ENCODE peak calls at places on chromosome 14, in eight cellular contexts. X is PC-9; O is SW480; Q is LNCaP clone FGC; J is astrocyte; K is HEK293T; B is GM13976; H is stimulated activated effector memory CD8-positive, alpha-beta T cell treated with anti-CD3 and anti-CD28 coated beads, Interleukin-12 subunit alpha, Interleukin-12 subunit beta, amount 100 ng/mL, for 72 hours. P is an unnamed sample.

GRCh38 chr14:31449971-31450610 is 7.2 kb downstream of the DTD2 start:
- DNase-seq in X (no peak), O (peak), Q (peak), J (peak), K (peak), B (peak), H (no peak), P (peak)

GRCh38 chr14:38073641-38074040 is 134.1 kb upstream of the SSTR1 start:
- DNase-seq in X (no peak), O (peak), Q (no peak), J (no peak), K (no peak), B (no peak), H (no peak), P (no peak)

GRCh38 chr14:50832935-50833607 is 2.1 kb upstream of the NIN start:
- DNase-seq in X (no peak), O (no peak), Q (no peak), J (no peak), K (no peak), B (no peak), H (no peak), P (no peak)

GRCh38 chr14:31243860-31244259 is 36.3 kb upstream of the HECTD1 start:
- DNase-seq in X (peak), O (peak), Q (no peak), J (no peak), K (no peak), B (no peak), H (no peak), P (no peak)

GRCh38 chr14:34363733-34364134 is 98.3 kb downstream of the SPTSSA start:
- DNase-seq in X (no peak), O (no peak), Q (no peak), J (peak), K (no peak), B (no peak), H (no peak), P (no peak)

GRCh38 chr14:103519043-103519836 is 3.4 kb downstream of the CKB start:
- DNase-seq in X (no peak), O (no peak), Q (no peak), J (no peak), K (no peak), B (no peak), H (no peak), P (peak)

GRCh38 chr14:74638066-74638465 is 26.0 kb upstream of the LTBP2 start:
- DNase-seq in X (no peak), O (no peak), Q (no peak), J (no peak), K (no peak), B (no peak), H (no peak), P (no peak)

GRCh38 chr14:55707365-55707804 is 127.4 kb downstream of the KTN1 start:
- DNase-seq in X (no peak), O (peak), Q (peak), J (peak), K (peak), B (no peak), H (no peak), P (no peak)

GRCh38 chr14:90500665-90501370 is 104.0 kb downstream of the CALM1 start:
- DNase-seq in X (no peak), O (peak), Q (no peak), J (no peak), K (no peak), B (no peak), H (no peak), P (no peak)

GRCh38 chr14:69285661-69286255 is 25.8 kb downstream of the GALNT16 start:
- DNase-seq in X (no peak), O (no peak), Q (no peak), J (no peak), K (no peak), B (no peak), H (no peak), P (no peak)

GRCh38 chr14:67887478-67887877 is 67.9 kb downstream of the RAD51B start:
- DNase-seq in X (no peak), O (no peak), Q (no peak), J (no peak), K (no peak), B (no peak), H (no peak), P (no peak)

GRCh38 chr14:64649383-64649998 is 54.7 kb upstream of the PLEKHG3 start:
- DNase-seq in X (no peak), O (no peak), Q (no peak), J (peak), K (no peak), B (no peak), H (no peak), P (no peak)

GRCh38 chr14:52235866-52236510 is 31.5 kb upstream of the PTGDR start:
- DNase-seq in X (no peak), O (no peak), Q (no peak), J (no peak), K (no peak), B (no peak), H (no peak), P (no peak)

GRCh38 chr14:104316723-104317499 is 178.5 kb downstream of the KIF26A start:
- DNase-seq in X (no peak), O (no peak), Q (no peak), J (no peak), K (no peak), B (no peak), H (no peak), P (no peak)

GRCh38 chr14:41521891-41522290 is 84.8 kb upstream of the LRFN5 start:
- DNase-seq in X (no peak), O (no peak), Q (peak), J (no peak), K (no peak), B (no peak), H (no peak), P (no peak)

GRCh38 chr14:87992349-87992719 is 648 bp downstream of the GALC start:
- DNase-seq in X (no peak), O (no peak), Q (no peak), J (no peak), K (no peak), B (no peak), H (no peak), P (peak)

GRCh38 chr14:102317564-102318248 is 1.8 kb upstream of the ZNF839 start:
- DNase-seq in X (peak), O (peak), Q (no peak), J (no peak), K (no peak), B (peak), H (no peak), P (no peak)

GRCh38 chr14:79378020-79378419 is 833.3 kb downstream of the DIO2 start:
- DNase-seq in X (no peak), O (no peak), Q (no peak), J (no peak), K (no peak), B (no peak), H (no peak), P (no peak)

GRCh38 chr14:102824832-102825231 is 47.6 kb downstream of the TRAF3 start:
- DNase-seq in X (no peak), O (no peak), Q (no peak), J (peak), K (no peak), B (no peak), H (no peak), P (peak)

GRCh38 chr14:49512147-49512551 is 74.0 kb downstream of the RPS29 start:
- DNase-seq in X (peak), O (peak), Q (no peak), J (peak), K (no peak), B (no peak), H (no peak), P (peak)

GRCh38 chr14:21092147-21093011 is 6.1 kb downstream of the ZNF219 start:
- DNase-seq in X (peak), O (no peak), Q (peak), J (no peak), K (peak), B (peak), H (peak), P (peak)

GRCh38 chr14:104393898-104394605 is 185.5 kb upstream of the C14orf180 start:
- DNase-seq in X (no peak), O (no peak), Q (no peak), J (no peak), K (no peak), B (peak), H (no peak), P (no peak)

GRCh38 chr14:88998027-88998426 is 173.6 kb downstream of the TTC8 start:
- DNase-seq in X (no peak), O (no peak), Q (no peak), J (no peak), K (no peak), B (no peak), H (no peak), P (no peak)

GRCh38 chr14:64623576-64624165 is 73.9 kb downstream of the PPP1R36 start:
- DNase-seq in X (no peak), O (no peak), Q (no peak), J (no peak), K (no peak), B (no peak), H (no peak), P (no peak)

GRCh38 chr14:73723799-73724621 is 9.8 kb upstream of the PNMA1 start:
- DNase-seq in X (peak), O (no peak), Q (peak), J (peak), K (no peak), B (no peak), H (no peak), P (peak)

GRCh38 chr14:31360919-31361662 is 59.3 kb downstream of the HEATR5A start:
- DNase-seq in X (no peak), O (no peak), Q (no peak), J (peak), K (no peak), B (no peak), H (no peak), P (no peak)

GRCh38 chr14:101823511-101824120 is 62.1 kb downstream of the PPP2R5C start:
- DNase-seq in X (no peak), O (no peak), Q (no peak), J (no peak), K (no peak), B (no peak), H (peak), P (no peak)

GRCh38 chr14:50050171-50050570 is 66.2 kb downstream of the VCPKMT start:
- DNase-seq in X (no peak), O (no peak), Q (no peak), J (no peak), K (no peak), B (no peak), H (no peak), P (no peak)

GRCh38 chr14:71130491-71131179 is 223.4 kb downstream of the PCNX1 start:
- DNase-seq in X (peak), O (peak), Q (no peak), J (peak), K (no peak), B (no peak), H (no peak), P (peak)